ENCODE peak calls at places on chromosome X, in eight cellular contexts. One of them, this sample, is unnamed.
A peak's percentile ranks its signal among the peaks of the same experiment; 100 is the strongest.

GRCh38 chrX:153642313-153642654 is 4.7 kb upstream of the DUSP9 start:
- DNase-seq in transverse colon: no peak
- DNase-seq in GM23338: peak; percentile 41
- DNase-seq in hepatocyte: peak; percentile 39
- DNase-seq in thoracic aorta: no peak
- DNase-seq in suprapubic skin: no peak
- DNase-seq in right atrium auricular region: no peak
- DNase-seq in tibial artery: no peak
- DNase-seq in this sample: no peak

GRCh38 chrX:363621-364375 is 22.9 kb downstream of the PPP2R3B start:
- DNase-seq in right atrium auricular region: no peak
- DNase-seq in transverse colon: no peak
- DNase-seq in thoracic aorta: no peak
- DNase-seq in tibial artery: peak; percentile 24
- DNase-seq in suprapubic skin: no peak
- DNase-seq in GM23338: no peak
- DNase-seq in hepatocyte: no peak
- DNase-seq in this sample: no peak

GRCh38 chrX:49246541-49246940 is 11.3 kb downstream of the CCDC22 start:
- DNase-seq in right atrium auricular region: no peak
- DNase-seq in tibial artery: no peak
- DNase-seq in hepatocyte: no peak
- DNase-seq in thoracic aorta: no peak
- DNase-seq in GM23338: no peak
- DNase-seq in transverse colon: no peak
- DNase-seq in suprapubic skin: no peak
- DNase-seq in this sample: no peak

GRCh38 chrX:11890843-11891514 is 132.9 kb downstream of the MSL3 start:
- DNase-seq in right atrium auricular region: no peak
- DNase-seq in thoracic aorta: no peak
- DNase-seq in tibial artery: peak; percentile 61
- DNase-seq in transverse colon: peak; percentile 20
- DNase-seq in suprapubic skin: peak; percentile 59
- DNase-seq in GM23338: no peak
- DNase-seq in hepatocyte: no peak
- DNase-seq in this sample: peak; percentile 31

GRCh38 chrX:151019837-151020236 is 36.7 kb downstream of the HMGB3 start:
- DNase-seq in thoracic aorta: no peak
- DNase-seq in transverse colon: no peak
- DNase-seq in right atrium auricular region: no peak
- DNase-seq in GM23338: no peak
- DNase-seq in suprapubic skin: no peak
- DNase-seq in hepatocyte: peak; percentile 11
- DNase-seq in tibial artery: no peak
- DNase-seq in this sample: no peak

GRCh38 chrX:149314031-149314430 is 191.1 kb downstream of the IDS start:
- DNase-seq in thoracic aorta: no peak
- DNase-seq in suprapubic skin: no peak
- DNase-seq in right atrium auricular region: no peak
- DNase-seq in tibial artery: no peak
- DNase-seq in GM23338: no peak
- DNase-seq in hepatocyte: no peak
- DNase-seq in transverse colon: no peak
- DNase-seq in this sample: no peak

GRCh38 chrX:112901821-112902732 is 61.4 kb upstream of the AMOT start:
- DNase-seq in GM23338: no peak
- DNase-seq in thoracic aorta: no peak
- DNase-seq in hepatocyte: no peak
- DNase-seq in tibial artery: no peak
- DNase-seq in transverse colon: no peak
- DNase-seq in right atrium auricular region: no peak
- DNase-seq in suprapubic skin: no peak
- DNase-seq in this sample: no peak

GRCh38 chrX:105695451-105695850 is 126.9 kb upstream of the NRK start:
- DNase-seq in transverse colon: no peak
- DNase-seq in tibial artery: no peak
- DNase-seq in right atrium auricular region: no peak
- DNase-seq in suprapubic skin: no peak
- DNase-seq in hepatocyte: no peak
- DNase-seq in GM23338: no peak
- DNase-seq in thoracic aorta: no peak
- DNase-seq in this sample: no peak

GRCh38 chrX:120725874-120726273 is 96.0 kb upstream of the C1GALT1C1 start:
- DNase-seq in right atrium auricular region: no peak
- DNase-seq in hepatocyte: no peak
- DNase-seq in GM23338: no peak
- DNase-seq in suprapubic skin: no peak
- DNase-seq in thoracic aorta: no peak
- DNase-seq in tibial artery: no peak
- DNase-seq in transverse colon: no peak
- DNase-seq in this sample: no peak

GRCh38 chrX:48919360-48919821 is 567 bp upstream of the PIM2 start:
- DNase-seq in GM23338: peak; percentile 63
- DNase-seq in hepatocyte: no peak
- DNase-seq in tibial artery: no peak
- DNase-seq in right atrium auricular region: no peak
- DNase-seq in transverse colon: no peak
- DNase-seq in thoracic aorta: no peak
- DNase-seq in suprapubic skin: no peak
- DNase-seq in this sample: no peak

DNA sequence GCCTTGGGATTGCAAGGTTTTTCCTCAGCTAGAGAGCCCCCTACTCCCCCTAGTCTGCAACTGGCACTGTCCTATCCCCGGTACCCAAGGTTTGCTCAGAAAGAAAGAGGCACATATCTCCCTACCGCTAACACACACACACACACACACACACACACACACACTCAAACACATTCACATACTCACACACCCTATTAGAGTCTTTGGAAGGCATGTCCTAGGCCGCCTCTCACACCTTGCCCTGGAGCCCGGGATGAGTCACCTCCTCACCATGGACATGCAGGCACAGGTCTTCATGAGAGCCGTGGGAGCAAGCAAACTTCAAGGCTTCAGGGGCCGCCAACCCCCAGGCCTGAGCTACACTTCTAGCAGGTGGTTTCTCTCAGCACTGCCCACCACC is 49.2 kb downstream of the PJA1 start:
- DNase-seq in suprapubic skin: no peak
- DNase-seq in hepatocyte: peak; percentile 48
- DNase-seq in transverse colon: no peak
- DNase-seq in right atrium auricular region: no peak
- DNase-seq in thoracic aorta: no peak
- DNase-seq in tibial artery: no peak
- DNase-seq in GM23338: no peak
- DNase-seq in this sample: no peak
- H3K27me3 ChIP-seq in suprapubic skin: no peaks in the 10 kb centered on the region
- H3K27me3 ChIP-seq in hepatocyte: no peaks in the 10 kb centered on the region
- H3K27me3 ChIP-seq in transverse colon: no peaks in the 10 kb centered on the region
- H3K27me3 ChIP-seq in right atrium auricular region: no peaks in the 10 kb centered on the region
- H3K27me3 ChIP-seq in thoracic aorta: no peaks in the 10 kb centered on the region
- H3K27me3 ChIP-seq in tibial artery: no peaks in the 10 kb centered on the region
- H3K27me3 ChIP-seq in GM23338: no peaks in the 10 kb centered on the region
- H3K27me3 ChIP-seq in this sample: no peaks in the 10 kb centered on the region

GRCh38 chrX:134711135-134711941 is 53.1 kb upstream of the PLAC1 start:
- DNase-seq in right atrium auricular region: no peak
- DNase-seq in transverse colon: no peak
- DNase-seq in thoracic aorta: no peak
- DNase-seq in tibial artery: no peak
- DNase-seq in GM23338: no peak
- DNase-seq in hepatocyte: no peak
- DNase-seq in suprapubic skin: no peak
- DNase-seq in this sample: no peak
- H3K27me3 ChIP-seq in right atrium auricular region: no peaks in the 10 kb centered on the region
- H3K27me3 ChIP-seq in transverse colon: no peaks in the 10 kb centered on the region
- H3K27me3 ChIP-seq in thoracic aorta: no peaks in the 10 kb centered on the region
- H3K27me3 ChIP-seq in tibial artery: no peaks in the 10 kb centered on the region
- H3K27me3 ChIP-seq in GM23338: no peaks in the 10 kb centered on the region
- H3K27me3 ChIP-seq in hepatocyte: no peaks in the 10 kb centered on the region
- H3K27me3 ChIP-seq in suprapubic skin: no peaks in the 10 kb centered on the region
- H3K27me3 ChIP-seq in this sample: no peaks in the 10 kb centered on the region

GRCh38 chrX:33138677-33139249 is 72.6 kb downstream of the DMD start:
- DNase-seq in hepatocyte: peak; percentile 42
- DNase-seq in GM23338: no peak
- DNase-seq in thoracic aorta: no peak
- DNase-seq in tibial artery: no peak
- DNase-seq in transverse colon: no peak
- DNase-seq in suprapubic skin: no peak
- DNase-seq in right atrium auricular region: no peak
- DNase-seq in this sample: no peak
- H3K27me3 ChIP-seq in hepatocyte: no peaks in the 10 kb centered on the region
- H3K27me3 ChIP-seq in GM23338: no peaks in the 10 kb centered on the region
- H3K27me3 ChIP-seq in thoracic aorta: no peaks in the 10 kb centered on the region
- H3K27me3 ChIP-seq in tibial artery: no peaks in the 10 kb centered on the region
- H3K27me3 ChIP-seq in transverse colon: no peaks in the 10 kb centered on the region
- H3K27me3 ChIP-seq in suprapubic skin: no peaks in the 10 kb centered on the region
- H3K27me3 ChIP-seq in right atrium auricular region: no peaks in the 10 kb centered on the region
- H3K27me3 ChIP-seq in this sample: no peaks in the 10 kb centered on the region

GRCh38 chrX:114038358-114038757 is 545.5 kb upstream of the HTR2C start:
- DNase-seq in hepatocyte: no peak
- DNase-seq in right atrium auricular region: no peak
- DNase-seq in suprapubic skin: no peak
- DNase-seq in tibial artery: no peak
- DNase-seq in GM23338: peak; percentile 71
- DNase-seq in thoracic aorta: no peak
- DNase-seq in transverse colon: no peak
- DNase-seq in this sample: no peak
- H3K27me3 ChIP-seq in hepatocyte: peaks cover 5% of the 10 kb centered on the region
- H3K27me3 ChIP-seq in right atrium auricular region: no peaks in the 10 kb centered on the region
- H3K27me3 ChIP-seq in suprapubic skin: no peaks in the 10 kb centered on the region
- H3K27me3 ChIP-seq in tibial artery: no peaks in the 10 kb centered on the region
- H3K27me3 ChIP-seq in GM23338: no peaks in the 10 kb centered on the region
- H3K27me3 ChIP-seq in thoracic aorta: no peaks in the 10 kb centered on the region
- H3K27me3 ChIP-seq in transverse colon: no peaks in the 10 kb centered on the region
- H3K27me3 ChIP-seq in this sample: no peaks in the 10 kb centered on the region

DNA sequence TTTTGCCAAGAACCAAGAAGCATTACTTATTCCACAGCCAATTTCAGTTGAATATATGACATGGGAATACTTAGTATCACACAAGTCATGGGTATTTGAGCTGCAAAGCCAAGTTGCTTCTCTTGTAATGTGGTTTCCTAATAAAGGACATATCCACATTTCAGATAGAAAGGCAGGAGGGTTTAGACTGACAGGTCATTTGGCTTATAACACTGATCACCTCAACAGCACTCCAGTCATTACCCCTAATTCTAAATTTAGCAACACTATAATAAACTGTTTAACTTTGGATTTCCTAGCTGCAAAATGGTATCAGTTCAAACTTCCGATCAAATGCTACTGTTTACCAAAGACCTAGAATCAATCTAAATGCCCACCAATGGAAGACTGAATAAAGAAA is 114.0 kb upstream of the FTHL17 start:
- DNase-seq in suprapubic skin: no peak
- DNase-seq in thoracic aorta: no peak
- DNase-seq in tibial artery: no peak
- DNase-seq in GM23338: no peak
- DNase-seq in transverse colon: no peak
- DNase-seq in hepatocyte: no peak
- DNase-seq in right atrium auricular region: no peak
- DNase-seq in this sample: no peak
- H3K27me3 ChIP-seq in suprapubic skin: no peaks in the 10 kb centered on the region
- H3K27me3 ChIP-seq in thoracic aorta: no peaks in the 10 kb centered on the region
- H3K27me3 ChIP-seq in tibial artery: no peaks in the 10 kb centered on the region
- H3K27me3 ChIP-seq in GM23338: no peaks in the 10 kb centered on the region
- H3K27me3 ChIP-seq in transverse colon: no peaks in the 10 kb centered on the region
- H3K27me3 ChIP-seq in hepatocyte: no peaks in the 10 kb centered on the region
- H3K27me3 ChIP-seq in right atrium auricular region: no peaks in the 10 kb centered on the region
- H3K27me3 ChIP-seq in this sample: no peaks in the 10 kb centered on the region

GRCh38 chrX:68838571-68838910 is 9.7 kb downstream of the EFNB1 start:
- DNase-seq in thoracic aorta: no peak
- DNase-seq in hepatocyte: no peak
- DNase-seq in right atrium auricular region: no peak
- DNase-seq in transverse colon: no peak
- DNase-seq in GM23338: no peak
- DNase-seq in tibial artery: peak; percentile 25
- DNase-seq in suprapubic skin: no peak
- DNase-seq in this sample: no peak
- H3K27me3 ChIP-seq in thoracic aorta: no peaks in the 10 kb centered on the region
- H3K27me3 ChIP-seq in hepatocyte: no peaks in the 10 kb centered on the region
- H3K27me3 ChIP-seq in right atrium auricular region: no peaks in the 10 kb centered on the region
- H3K27me3 ChIP-seq in transverse colon: no peaks in the 10 kb centered on the region
- H3K27me3 ChIP-seq in GM23338: peaks cover 26% of the 10 kb centered on the region
- H3K27me3 ChIP-seq in tibial artery: no peaks in the 10 kb centered on the region
- H3K27me3 ChIP-seq in suprapubic skin: no peaks in the 10 kb centered on the region
- H3K27me3 ChIP-seq in this sample: no peaks in the 10 kb centered on the region

GRCh38 chrX:67872958-67873357 is 329.1 kb downstream of the AR start:
- DNase-seq in right atrium auricular region: no peak
- DNase-seq in suprapubic skin: no peak
- DNase-seq in hepatocyte: no peak
- DNase-seq in thoracic aorta: no peak
- DNase-seq in transverse colon: no peak
- DNase-seq in tibial artery: no peak
- DNase-seq in GM23338: no peak
- DNase-seq in this sample: no peak
- H3K27me3 ChIP-seq in right atrium auricular region: no peaks in the 10 kb centered on the region
- H3K27me3 ChIP-seq in suprapubic skin: no peaks in the 10 kb centered on the region
- H3K27me3 ChIP-seq in hepatocyte: no peaks in the 10 kb centered on the region
- H3K27me3 ChIP-seq in thoracic aorta: no peaks in the 10 kb centered on the region
- H3K27me3 ChIP-seq in transverse colon: no peaks in the 10 kb centered on the region
- H3K27me3 ChIP-seq in tibial artery: no peaks in the 10 kb centered on the region
- H3K27me3 ChIP-seq in GM23338: no peaks in the 10 kb centered on the region
- H3K27me3 ChIP-seq in this sample: no peaks in the 10 kb centered on the region

This sample was measured in right cardiac atrium.